ENCODE peak calls at places on chromosome 18, in nine cellular contexts. One of them, this sample, is unnamed.
A peak's percentile ranks its signal among the peaks of the same experiment; 100 is the strongest.

GRCh38 chr18:9825571-9826073 is 60.2 kb upstream of the TXNDC2 start:
- DNase-seq in heart left ventricle: no peak
- DNase-seq in HL-60: peak; percentile 87
- DNase-seq in AG04450: peak; percentile 78
- DNase-seq in breast epithelium: no peak
- DNase-seq in pancreas: no peak
- DNase-seq in colonic mucosa: peak; percentile 77
- DNase-seq in GM13977: no peak
- DNase-seq in heart right ventricle: no peak
- DNase-seq in this sample: peak; percentile 60

GRCh38 chr18:54269924-54270844 is 867 bp downstream of the POLI start:
- DNase-seq in heart right ventricle: peak; percentile 38
- DNase-seq in GM13977: peak; percentile 30
- DNase-seq in colonic mucosa: peak; percentile 60
- DNase-seq in pancreas: peak; percentile 56
- DNase-seq in AG04450: no peak
- DNase-seq in breast epithelium: peak; percentile 26
- DNase-seq in HL-60: peak; percentile 83
- DNase-seq in heart left ventricle: peak; percentile 55
- DNase-seq in this sample: no peak

GRCh38 chr18:61602836-61603235 is 269.6 kb downstream of the CDH20 start:
- DNase-seq in breast epithelium: no peak
- DNase-seq in pancreas: no peak
- DNase-seq in heart left ventricle: no peak
- DNase-seq in colonic mucosa: no peak
- DNase-seq in AG04450: no peak
- DNase-seq in HL-60: no peak
- DNase-seq in heart right ventricle: no peak
- DNase-seq in GM13977: no peak
- DNase-seq in this sample: no peak

GRCh38 chr18:48409591-48410094 is 460 bp upstream of the ZBTB7C start:
- DNase-seq in AG04450: no peak
- DNase-seq in pancreas: peak; percentile 67
- DNase-seq in breast epithelium: peak; percentile 48
- DNase-seq in HL-60: no peak
- DNase-seq in GM13977: peak; percentile 39
- DNase-seq in heart left ventricle: peak; percentile 60
- DNase-seq in heart right ventricle: peak; percentile 29
- DNase-seq in colonic mucosa: peak; percentile 24
- DNase-seq in this sample: no peak

GRCh38 chr18:63505566-63506335 is 29.0 kb downstream of the SERPINB5 start:
- DNase-seq in colonic mucosa: peak; percentile 54
- DNase-seq in pancreas: no peak
- DNase-seq in heart right ventricle: no peak
- DNase-seq in GM13977: peak; percentile 49
- DNase-seq in HL-60: peak; percentile 64
- DNase-seq in AG04450: no peak
- DNase-seq in breast epithelium: no peak
- DNase-seq in heart left ventricle: no peak
- DNase-seq in this sample: no peak

GRCh38 chr18:47798366-47798765 is 132.1 kb downstream of the SMAD2 start:
- DNase-seq in colonic mucosa: no peak
- DNase-seq in pancreas: no peak
- DNase-seq in HL-60: no peak
- DNase-seq in heart right ventricle: no peak
- DNase-seq in breast epithelium: peak; percentile 31
- DNase-seq in AG04450: no peak
- DNase-seq in GM13977: no peak
- DNase-seq in heart left ventricle: no peak
- DNase-seq in this sample: no peak

GRCh38 chr18:58378980-58379379 is 249.9 kb downstream of the ALPK2 start:
- DNase-seq in HL-60: no peak
- DNase-seq in AG04450: no peak
- DNase-seq in pancreas: no peak
- DNase-seq in heart left ventricle: no peak
- DNase-seq in GM13977: no peak
- DNase-seq in heart right ventricle: no peak
- DNase-seq in breast epithelium: no peak
- DNase-seq in colonic mucosa: no peak
- DNase-seq in this sample: no peak

GRCh38 chr18:61464551-61465102 is 131.4 kb downstream of the CDH20 start:
- DNase-seq in HL-60: no peak
- DNase-seq in heart right ventricle: no peak
- DNase-seq in colonic mucosa: no peak
- DNase-seq in AG04450: no peak
- DNase-seq in GM13977: no peak
- DNase-seq in heart left ventricle: no peak
- DNase-seq in pancreas: no peak
- DNase-seq in breast epithelium: no peak
- DNase-seq in this sample: no peak

GRCh38 chr18:14919666-14920065 is 171.7 kb downstream of the ANKRD30B start:
- DNase-seq in heart right ventricle: no peak
- DNase-seq in AG04450: no peak
- DNase-seq in HL-60: no peak
- DNase-seq in breast epithelium: no peak
- DNase-seq in colonic mucosa: peak; percentile 74
- DNase-seq in GM13977: no peak
- DNase-seq in heart left ventricle: no peak
- DNase-seq in pancreas: no peak
- DNase-seq in this sample: no peak

GRCh38 chr18:9987931-9988330 is 74.1 kb downstream of the VAPA start:
- DNase-seq in colonic mucosa: no peak
- DNase-seq in HL-60: no peak
- DNase-seq in heart left ventricle: peak; percentile 51
- DNase-seq in breast epithelium: peak; percentile 74
- DNase-seq in AG04450: no peak
- DNase-seq in GM13977: no peak
- DNase-seq in pancreas: peak; percentile 68
- DNase-seq in heart right ventricle: no peak
- DNase-seq in this sample: no peak

GRCh38 chr18:22556271-22556990 is 138.7 kb upstream of the CTAGE1 start:
- DNase-seq in GM13977: no peak
- DNase-seq in HL-60: no peak
- DNase-seq in colonic mucosa: no peak
- DNase-seq in AG04450: no peak
- DNase-seq in pancreas: no peak
- DNase-seq in breast epithelium: no peak
- DNase-seq in heart right ventricle: peak; percentile 80
- DNase-seq in heart left ventricle: peak; percentile 90
- DNase-seq in this sample: no peak

GRCh38 chr18:36212978-36213303 is 25.6 kb downstream of the MOCOS start:
- DNase-seq in AG04450: no peak
- DNase-seq in pancreas: no peak
- DNase-seq in heart right ventricle: no peak
- DNase-seq in colonic mucosa: no peak
- DNase-seq in heart left ventricle: no peak
- DNase-seq in HL-60: no peak
- DNase-seq in GM13977: no peak
- DNase-seq in breast epithelium: no peak
- DNase-seq in this sample: no peak

GRCh38 chr18:44123743-44124142 is 556.9 kb upstream of the SETBP1 start:
- DNase-seq in GM13977: no peak
- DNase-seq in colonic mucosa: no peak
- DNase-seq in pancreas: no peak
- DNase-seq in HL-60: no peak
- DNase-seq in breast epithelium: no peak
- DNase-seq in heart right ventricle: no peak
- DNase-seq in AG04450: no peak
- DNase-seq in heart left ventricle: no peak
- DNase-seq in this sample: peak; percentile 44

GRCh38 chr18:24659837-24660720 is 199.6 kb downstream of the HRH4 start:
- DNase-seq in colonic mucosa: peak; percentile 25
- DNase-seq in heart right ventricle: peak; percentile 50
- DNase-seq in HL-60: no peak
- DNase-seq in heart left ventricle: peak; percentile 75
- DNase-seq in pancreas: no peak
- DNase-seq in GM13977: no peak
- DNase-seq in breast epithelium: peak; percentile 22
- DNase-seq in AG04450: no peak
- DNase-seq in this sample: no peak

GRCh38 chr18:457120-457519 is 43.4 kb downstream of the COLEC12 start:
- DNase-seq in heart right ventricle: peak; percentile 77
- DNase-seq in breast epithelium: peak; percentile 18
- DNase-seq in HL-60: peak; percentile 75
- DNase-seq in heart left ventricle: peak; percentile 79
- DNase-seq in AG04450: no peak
- DNase-seq in GM13977: no peak
- DNase-seq in colonic mucosa: no peak
- DNase-seq in pancreas: no peak
- DNase-seq in this sample: no peak

GRCh38 chr18:2979871-2980606 is 32.9 kb downstream of the LPIN2 start:
- DNase-seq in heart left ventricle: no peak
- DNase-seq in colonic mucosa: no peak
- DNase-seq in GM13977: no peak
- DNase-seq in AG04450: no peak
- DNase-seq in heart right ventricle: no peak
- DNase-seq in HL-60: peak; percentile 63
- DNase-seq in breast epithelium: no peak
- DNase-seq in pancreas: no peak
- DNase-seq in this sample: no peak

GRCh38 chr18:50161806-50162205 is 33.1 kb downstream of the MYO5B start:
- DNase-seq in colonic mucosa: no peak
- DNase-seq in GM13977: no peak
- DNase-seq in heart left ventricle: no peak
- DNase-seq in HL-60: no peak
- DNase-seq in pancreas: no peak
- DNase-seq in breast epithelium: peak; percentile 30
- DNase-seq in AG04450: no peak
- DNase-seq in heart right ventricle: no peak
- DNase-seq in this sample: no peak

GRCh38 chr18:74242451-74243096 is 49.2 kb downstream of the CYB5A start:
- DNase-seq in AG04450: no peak
- DNase-seq in HL-60: peak; percentile 36
- DNase-seq in heart left ventricle: peak; percentile 40
- DNase-seq in colonic mucosa: peak; percentile 41
- DNase-seq in pancreas: no peak
- DNase-seq in heart right ventricle: peak; percentile 27
- DNase-seq in breast epithelium: no peak
- DNase-seq in GM13977: no peak
- DNase-seq in this sample: no peak
- TF ChIP-seq CTCF in AG04450: no peak
- TF ChIP-seq CTCF in HL-60: no peak
- TF ChIP-seq CTCF in heart left ventricle: peak; percentile 54
- TF ChIP-seq CTCF in colonic mucosa: no peak
- TF ChIP-seq CTCF in pancreas: no peak
- TF ChIP-seq CTCF in heart right ventricle: peak; percentile 63
- TF ChIP-seq CTCF in breast epithelium: no peak
- TF ChIP-seq CTCF in GM13977: peak; percentile 7
- TF ChIP-seq CTCF in this sample: no peak

DNA sequence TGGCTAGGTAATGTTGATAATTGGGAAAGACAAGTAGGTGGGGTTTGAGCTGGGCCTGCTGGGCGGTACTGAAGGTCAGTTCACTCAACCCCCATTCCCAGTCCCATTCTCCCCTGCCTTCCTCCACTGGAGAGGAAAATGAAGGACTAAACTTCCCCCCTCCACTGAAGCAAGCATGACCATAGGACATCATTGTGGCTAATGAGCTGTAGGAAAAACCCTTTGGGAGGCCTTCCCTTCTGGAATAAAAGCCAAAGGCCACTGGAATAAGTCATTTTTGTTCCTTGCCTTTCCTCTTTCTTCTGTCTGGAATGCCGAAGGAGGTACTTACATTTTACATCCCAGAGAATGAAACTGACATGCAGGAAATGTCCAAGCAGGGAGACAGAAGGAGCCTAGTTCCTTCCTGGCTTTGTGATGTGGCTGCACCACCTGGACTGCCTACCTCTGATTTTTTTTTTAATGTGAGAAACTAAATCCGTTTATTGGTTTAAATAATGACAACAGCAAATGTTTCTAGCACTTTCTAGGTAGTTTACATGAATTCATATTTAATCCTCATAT is 9.1 kb upstream of the PTPRM start:
- DNase-seq in HL-60: no peak
- DNase-seq in heart left ventricle: no peak
- DNase-seq in GM13977: no peak
- DNase-seq in breast epithelium: no peak
- DNase-seq in colonic mucosa: no peak
- DNase-seq in pancreas: no peak
- DNase-seq in heart right ventricle: no peak
- DNase-seq in AG04450: no peak
- DNase-seq in this sample: no peak
- TF ChIP-seq CTCF in HL-60: no peak
- TF ChIP-seq CTCF in heart left ventricle: no peak
- TF ChIP-seq CTCF in GM13977: no peak
- TF ChIP-seq CTCF in breast epithelium: no peak
- TF ChIP-seq CTCF in colonic mucosa: no peak
- TF ChIP-seq CTCF in pancreas: no peak
- TF ChIP-seq CTCF in heart right ventricle: no peak
- TF ChIP-seq CTCF in AG04450: no peak
- TF ChIP-seq CTCF in this sample: no peak

DNA sequence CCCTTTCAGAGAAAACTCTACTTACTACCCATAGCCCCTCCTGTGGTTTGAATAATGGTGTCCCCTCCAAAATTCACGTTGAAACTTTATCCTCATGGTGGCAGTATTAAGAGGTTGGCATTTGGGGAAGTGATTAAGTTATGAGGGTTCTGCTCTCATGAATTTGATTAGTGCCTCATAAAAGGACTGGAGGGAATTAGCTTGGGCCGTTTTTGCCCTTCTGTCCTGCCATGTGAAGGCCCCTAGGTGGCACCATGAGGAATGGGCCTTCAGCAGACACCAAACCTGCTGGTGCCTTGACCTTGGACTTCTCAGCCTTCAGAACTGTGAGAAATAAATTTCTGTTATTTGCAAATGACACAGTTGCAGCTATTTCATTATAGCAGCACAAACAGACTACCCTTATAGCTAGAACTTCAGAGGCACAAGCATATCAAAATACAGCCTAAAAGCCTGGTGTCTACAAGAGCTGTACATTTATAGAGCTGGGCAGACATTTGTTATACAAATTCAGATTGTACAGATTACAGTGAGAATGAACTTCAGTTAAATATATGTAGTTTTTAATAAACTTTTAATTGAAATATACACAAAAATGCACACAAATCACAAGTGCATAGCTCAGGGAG is 2.6 kb upstream of the PTPN2 start:
- DNase-seq in breast epithelium: no peak
- DNase-seq in HL-60: peak; percentile 51
- DNase-seq in heart left ventricle: no peak
- DNase-seq in colonic mucosa: no peak
- DNase-seq in pancreas: no peak
- DNase-seq in GM13977: no peak
- DNase-seq in heart right ventricle: no peak
- DNase-seq in AG04450: no peak
- DNase-seq in this sample: no peak
- TF ChIP-seq CTCF in breast epithelium: no peak
- TF ChIP-seq CTCF in HL-60: peak; percentile 66
- TF ChIP-seq CTCF in heart left ventricle: peak; percentile 23
- TF ChIP-seq CTCF in colonic mucosa: peak; percentile 38
- TF ChIP-seq CTCF in pancreas: no peak
- TF ChIP-seq CTCF in GM13977: peak; percentile 40
- TF ChIP-seq CTCF in heart right ventricle: no peak
- TF ChIP-seq CTCF in AG04450: peak; percentile 40
- TF ChIP-seq CTCF in this sample: peak; percentile 48

DNA sequence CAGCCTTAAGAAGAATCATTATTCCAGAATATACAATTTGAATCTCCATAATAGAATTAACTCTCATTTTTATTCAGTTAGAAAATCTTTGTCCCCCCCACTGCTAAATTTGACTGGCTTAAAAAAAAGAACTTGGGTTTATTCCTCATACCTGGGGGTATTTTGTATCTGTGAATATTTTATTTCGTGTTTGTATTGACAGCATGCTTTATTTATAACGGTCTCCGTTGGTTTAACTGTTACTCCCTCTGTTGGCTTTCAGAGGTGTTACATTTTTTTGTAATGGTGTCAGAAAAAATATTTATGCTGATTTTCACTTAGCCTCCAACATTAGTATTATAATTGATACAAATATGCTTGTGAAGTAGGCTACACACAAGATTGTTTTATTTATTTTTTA is 109.1 kb downstream of the HAUS1 start:
- DNase-seq in GM13977: peak; percentile 34
- DNase-seq in heart right ventricle: no peak
- DNase-seq in HL-60: no peak
- DNase-seq in breast epithelium: no peak
- DNase-seq in colonic mucosa: no peak
- DNase-seq in AG04450: no peak
- DNase-seq in pancreas: no peak
- DNase-seq in heart left ventricle: no peak
- DNase-seq in this sample: no peak
- TF ChIP-seq CTCF in GM13977: peak; percentile 43
- TF ChIP-seq CTCF in heart right ventricle: peak; percentile 67
- TF ChIP-seq CTCF in HL-60: peak; percentile 48
- TF ChIP-seq CTCF in breast epithelium: no peak
- TF ChIP-seq CTCF in colonic mucosa: peak; percentile 35
- TF ChIP-seq CTCF in AG04450: peak; percentile 38
- TF ChIP-seq CTCF in pancreas: no peak
- TF ChIP-seq CTCF in heart left ventricle: peak; percentile 61
- TF ChIP-seq CTCF in this sample: peak; percentile 40